ENCODE peak calls at places on chromosome 2, in seven cellular contexts. N is uterus, H is fibroblast of pulmonary artery, W is HFF-Myc, X is tibial artery, K is sigmoid colon, G is ovary. U is an unnamed sample.

GRCh38 chr2:240584486-240585031 is 2.0 kb upstream of the CAPN10 start:
- DNase-seq in N (no peak), H (peak; percentile 47), W (peak; percentile 65), X (no peak), K (no peak), G (peak; percentile 24), U (no peak)

GRCh38 chr2:221254281-221254680 is 317.8 kb downstream of the EPHA4 start:
- DNase-seq in N (no peak), H (no peak), W (no peak), X (no peak), K (no peak), G (no peak), U (no peak)

GRCh38 chr2:7009207-7009911 is 92.1 kb downstream of the RNF144A start:
- DNase-seq in N (no peak), H (peak; percentile 46), W (no peak), X (no peak), K (no peak), G (no peak), U (peak; percentile 37)

GRCh38 chr2:35501076-35501475 is 854.5 kb upstream of the CRIM1 start:
- DNase-seq in N (no peak), H (no peak), W (no peak), X (no peak), K (no peak), G (no peak), U (no peak)

GRCh38 chr2:240140511-240140910 is at the start of gene OTOS:
- DNase-seq in N (no peak), H (no peak), W (no peak), X (no peak), K (no peak), G (no peak), U (no peak)

GRCh38 chr2:54859997-54860701 is 136.7 kb downstream of the EML6 start:
- DNase-seq in N (no peak), H (peak; percentile 69), W (peak; percentile 66), X (no peak), K (no peak), G (no peak), U (peak; percentile 73)

GRCh38 chr2:26086155-26086634 is 52.3 kb downstream of the RAB10 start:
- DNase-seq in N (no peak), H (peak; percentile 44), W (peak; percentile 33), X (no peak), K (no peak), G (no peak), U (peak; percentile 20)

GRCh38 chr2:86439879-86440630 is 1.1 kb upstream of the KDM3A start:
- DNase-seq in N (no peak), H (no peak), W (no peak), X (no peak), K (no peak), G (no peak), U (peak; percentile 4)

GRCh38 chr2:171409436-171409971 is 24.3 kb downstream of the METTL8 start:
- DNase-seq in N (no peak), H (no peak), W (no peak), X (no peak), K (no peak), G (no peak), U (peak; percentile 14)

GRCh38 chr2:26758790-26759321 is 5.2 kb upstream of the SLC35F6 start:
- DNase-seq in N (no peak), H (no peak), W (no peak), X (no peak), K (no peak), G (no peak), U (no peak)

GRCh38 chr2:147464737-147465437 is 379.9 kb upstream of the ACVR2A start:
- DNase-seq in N (no peak), H (no peak), W (no peak), X (no peak), K (no peak), G (no peak), U (no peak)

GRCh38 chr2:155382781-155383180 is 684.3 kb downstream of the KCNJ3 start:
- DNase-seq in N (no peak), H (no peak), W (no peak), X (no peak), K (no peak), G (no peak), U (no peak)

GRCh38 chr2:113228351-113228750 is 50.4 kb downstream of the PAX8 start:
- DNase-seq in N (no peak), H (no peak), W (no peak), X (no peak), K (no peak), G (no peak), U (no peak)

GRCh38 chr2:134515137-134515536 is 203.7 kb downstream of the TMEM163 start:
- DNase-seq in N (no peak), H (no peak), W (no peak), X (no peak), K (no peak), G (no peak), U (no peak)

GRCh38 chr2:108271691-108272253 is 16.9 kb upstream of the SULT1C2 start:
- DNase-seq in N (no peak), H (peak; percentile 31), W (no peak), X (peak; percentile 44), K (peak; percentile 75), G (no peak), U (peak; percentile 61)

GRCh38 chr2:209938906-209939305 is 63.5 kb upstream of the RPE start:
- DNase-seq in N (no peak), H (no peak), W (no peak), X (no peak), K (no peak), G (no peak), U (no peak)

DNA sequence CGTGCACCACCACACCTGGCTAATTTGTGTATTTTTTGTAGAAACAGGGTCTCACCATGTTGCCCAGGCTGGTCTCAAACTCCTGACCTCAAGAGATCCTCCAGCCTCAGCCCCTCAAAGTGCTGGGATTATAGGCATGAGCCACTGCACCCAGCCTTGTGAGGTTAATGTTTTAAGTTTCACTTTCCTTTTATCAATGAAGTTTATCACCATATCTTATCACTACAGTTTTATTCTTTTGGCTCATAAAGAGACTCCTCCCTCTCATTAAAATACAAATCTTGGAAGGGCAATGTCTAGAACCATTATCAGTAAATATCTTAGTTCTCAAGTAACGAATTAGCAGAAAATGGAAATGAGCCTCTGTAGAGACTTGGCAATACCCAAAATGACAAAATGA is 173.8 kb downstream of the BCL11A start:
- DNase-seq in N (no peak), H (no peak), W (no peak), X (no peak), K (no peak), G (no peak), U (no peak)
- H3K4me3 ChIP-seq in N (no peak overlapping the region), H (no peak overlapping the region), W (no peak overlapping the region), X (no peak overlapping the region), K (no peak overlapping the region), G (no peak overlapping the region), U (no peak overlapping the region)

GRCh38 chr2:179250084-179250483 is 14.5 kb downstream of the SESTD1 start:
- DNase-seq in N (no peak), H (no peak), W (no peak), X (no peak), K (no peak), G (no peak), U (no peak)

GRCh38 chr2:179251865-179252264 is 12.8 kb downstream of the SESTD1 start:
- DNase-seq in N (no peak), H (no peak), W (no peak), X (no peak), K (no peak), G (no peak), U (peak; percentile 16)

GRCh38 chr2:179250848-179251504 is 13.7 kb downstream of the SESTD1 start:
- DNase-seq in N (no peak), H (no peak), W (no peak), X (no peak), K (no peak), G (no peak), U (no peak)

GRCh38 chr2:179247318-179248023 is 17.2 kb downstream of the SESTD1 start:
- DNase-seq in N (no peak), H (no peak), W (no peak), X (no peak), K (no peak), G (no peak), U (no peak)

GRCh38 chr2:179248024-179248348 is 16.6 kb downstream of the SESTD1 start:
- DNase-seq in N (no peak), H (no peak), W (no peak), X (no peak), K (no peak), G (no peak), U (no peak)
- H3K4me3 ChIP-seq in N (no peak overlapping the region), H (no peak overlapping the region), W (no peak overlapping the region), X (no peak overlapping the region), K (no peak overlapping the region), G (no peak overlapping the region), U (no peak overlapping the region)

DNA sequence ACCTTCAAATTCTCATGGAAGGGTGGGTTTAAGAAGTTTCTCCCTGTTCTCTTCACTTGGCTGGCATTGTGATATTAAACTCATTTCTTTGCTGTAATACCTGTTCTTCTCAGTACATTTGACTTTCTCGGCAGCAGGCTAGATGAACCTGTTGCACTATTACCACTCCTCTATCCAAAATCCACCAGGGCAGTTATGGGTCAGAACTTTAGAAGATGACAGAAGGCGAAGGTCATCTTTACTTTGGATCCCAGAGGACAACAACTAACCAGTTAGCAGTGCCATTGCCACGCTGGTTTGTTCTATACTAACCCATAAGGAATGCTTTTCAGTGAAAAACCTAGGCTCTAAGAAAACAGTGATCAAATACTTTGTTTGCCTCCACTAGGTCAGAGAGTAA is 901.0 kb downstream of the TSN start:
- DNase-seq in N (no peak), H (no peak), W (no peak), X (no peak), K (no peak), G (no peak), U (no peak)
- H3K4me3 ChIP-seq in N (no peak overlapping the region), H (no peak overlapping the region), W (no peak overlapping the region), X (no peak overlapping the region), K (no peak overlapping the region), G (no peak overlapping the region), U (no peak overlapping the region)

DNA sequence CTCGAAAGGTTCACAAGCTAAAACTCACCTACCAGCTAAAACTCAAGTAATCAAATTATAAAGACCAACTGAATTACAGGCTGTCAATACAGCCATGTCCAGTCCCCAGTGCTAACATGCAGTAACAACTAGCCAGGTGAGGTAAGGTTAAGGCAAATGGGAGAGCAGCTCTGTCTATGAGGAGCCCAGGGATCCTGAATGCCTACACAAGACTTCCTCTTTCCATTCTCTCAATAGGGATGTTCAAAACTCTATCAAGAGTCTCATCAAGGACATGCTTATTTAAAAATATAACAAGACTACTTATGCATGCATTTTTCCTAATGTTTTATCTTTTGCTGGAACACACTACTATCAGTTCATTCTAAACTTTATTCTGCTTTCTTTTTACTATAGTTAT is 20.4 kb downstream of the REV1 start:
- DNase-seq in N (no peak), H (no peak), W (no peak), X (no peak), K (no peak), G (no peak), U (no peak)
- H3K4me3 ChIP-seq in N (no peak overlapping the region), H (no peak overlapping the region), W (no peak overlapping the region), X (no peak overlapping the region), K (no peak overlapping the region), G (no peak overlapping the region), U (no peak overlapping the region)